ENCODE peak calls at places on chromosomes 3 and 15, in six cellular contexts. Y is stomach; R is naive thymus-derived CD4-positive, alpha-beta T cell; I is ovary; E is OCI-LY7; U is psoas muscle. M is an unnamed sample.
A peak's percentile ranks its signal among the peaks of the same experiment; 100 is the strongest.

GRCh38 chr15:74844319-74845207 is 1.6 kb upstream of the ULK3 start:
- DNase-seq in Y (no peak), R (no peak), I (no peak), E (no peak), U (no peak), M (no peak)

GRCh38 chr15:32041294-32041693 is 11.0 kb downstream of the CHRNA7 start:
- DNase-seq in Y (no peak), R (no peak), I (no peak), E (no peak), U (no peak), M (no peak)

GRCh38 chr3:160448845-160449659 is 534 bp downstream of the TRIM59 start:
- DNase-seq in Y (no peak), R (peak; percentile 5), I (peak; percentile 22), E (peak; percentile 70), U (no peak), M (no peak)

GRCh38 chr3:156787926-156788663 is 38.1 kb upstream of the LEKR1 start:
- DNase-seq in Y (no peak), R (no peak), I (no peak), E (no peak), U (no peak), M (peak; percentile 93)

GRCh38 chr15:96331141-96331941 is 841 bp downstream of the NR2F2 start:
- DNase-seq in Y (no peak), R (no peak), I (peak; percentile 42), E (no peak), U (peak; percentile 74), M (no peak)

GRCh38 chr3:56102034-56102433 is 366.2 kb downstream of the ERC2 start:
- DNase-seq in Y (no peak), R (no peak), I (no peak), E (no peak), U (no peak), M (no peak)

GRCh38 chr3:141814375-141814774 is 51.2 kb downstream of the GRK7 start:
- DNase-seq in Y (no peak), R (no peak), I (no peak), E (no peak), U (no peak), M (no peak)

GRCh38 chr15:65870889-65871533 is 1.7 kb downstream of the RAB11A start:
- DNase-seq in Y (no peak), R (no peak), I (no peak), E (peak; percentile 48), U (no peak), M (no peak)

GRCh38 chr3:159210336-159210735 is 408.5 kb downstream of the MFSD1 start:
- DNase-seq in Y (no peak), R (no peak), I (no peak), E (no peak), U (no peak), M (no peak)

GRCh38 chr15:84929795-84930371 is 45.4 kb downstream of the SLC28A1 start:
- DNase-seq in Y (peak; percentile 86), R (no peak), I (no peak), E (no peak), U (no peak), M (no peak)

GRCh38 chr3:18401298-18401961 is 23.7 kb downstream of the SATB1 start:
- DNase-seq in Y (no peak), R (no peak), I (no peak), E (no peak), U (no peak), M (no peak)

GRCh38 chr15:90264649-90265048 is 823 bp upstream of the NGRN start:
- DNase-seq in Y (peak; percentile 31), R (no peak), I (no peak), E (peak; percentile 11), U (peak; percentile 60), M (no peak)

GRCh38 chr3:157370867-157371266 is 65.8 kb upstream of the PTX3 start:
- DNase-seq in Y (no peak), R (no peak), I (no peak), E (no peak), U (no peak), M (no peak)

DNA sequence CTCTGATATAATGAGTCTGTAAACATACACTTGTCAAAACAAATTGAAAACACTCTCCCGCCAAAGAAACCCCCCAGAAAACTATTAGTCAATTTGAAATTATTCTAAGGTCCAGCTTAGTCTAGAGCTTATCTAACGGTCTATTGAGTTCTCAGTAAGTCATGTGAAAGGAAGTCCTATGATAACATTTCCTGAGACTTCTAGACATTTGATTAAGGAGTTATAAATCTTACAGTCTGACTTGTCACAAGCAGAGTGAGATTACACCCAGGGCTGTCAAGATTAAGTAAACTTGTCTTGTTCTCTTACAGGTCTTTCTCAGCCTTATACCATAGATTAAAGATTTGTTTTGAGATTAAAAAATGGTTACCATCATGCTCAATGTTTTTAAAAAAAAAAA is 356.2 kb downstream of the FOXP1 start:
- DNase-seq in Y (no peak), R (peak; percentile 11), I (no peak), E (no peak), U (no peak), M (no peak)
- H3K4me3 ChIP-seq in Y (no peak overlapping the region), R (peak overlapping the region; percentile 48), I (no peak overlapping the region), E (no peak overlapping the region), U (peak overlapping the region; percentile 43), M (no peak overlapping the region)

DNA sequence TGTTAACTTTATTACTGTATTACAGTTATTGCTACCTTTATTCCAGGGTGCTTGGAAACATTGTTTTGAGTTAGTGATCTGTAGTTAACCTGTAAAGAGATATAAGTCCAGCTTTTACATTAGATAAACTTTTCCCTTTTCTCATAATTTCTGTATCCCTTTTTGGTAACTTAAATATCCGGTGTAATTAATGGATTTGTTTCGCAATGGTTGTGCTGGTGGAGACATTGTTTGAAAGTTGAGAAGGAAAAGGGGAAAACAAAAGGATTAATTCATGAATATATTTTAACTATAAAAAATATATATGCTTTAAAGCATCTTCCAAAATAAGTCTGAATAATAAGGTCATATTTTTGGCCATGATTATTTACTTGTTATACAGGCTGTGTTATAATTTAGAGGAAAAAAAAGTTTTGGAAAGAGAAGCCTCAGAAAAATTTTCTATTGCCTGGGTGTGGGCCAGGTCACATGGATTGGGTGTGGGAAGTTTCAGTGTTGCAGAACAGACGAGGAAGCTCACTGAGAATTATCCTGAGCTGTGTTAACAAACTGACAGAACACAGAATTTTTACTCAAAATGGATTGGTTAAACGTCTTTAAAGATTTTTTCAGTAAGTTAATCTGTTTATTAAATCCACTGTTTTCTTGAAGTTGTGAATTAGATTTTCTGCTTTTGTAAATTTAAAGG is 27.7 kb upstream of the IL20RB start:
- DNase-seq in Y (no peak), R (no peak), I (peak; percentile 70), E (no peak), U (peak; percentile 63), M (no peak)
- H3K4me3 ChIP-seq in Y (peak overlapping the region; percentile 12), R (no peak overlapping the region), I (peak overlapping the region; percentile 16), E (no peak overlapping the region), U (peak overlapping the region; percentile 47), M (no peak overlapping the region)

GRCh38 chr3:165192610-165193192 is 3.5 kb downstream of the SLITRK3 start:
- DNase-seq in Y (no peak), R (no peak), I (no peak), E (no peak), U (no peak), M (no peak)
- H3K4me3 ChIP-seq in Y (peak overlapping the region; percentile 7), R (no peak overlapping the region), I (no peak overlapping the region), E (no peak overlapping the region), U (no peak overlapping the region), M (no peak overlapping the region)

GRCh38 chr15:63221346-63221745 is 31.9 kb downstream of the RAB8B start:
- DNase-seq in Y (no peak), R (no peak), I (peak; percentile 29), E (no peak), U (peak; percentile 62), M (no peak)
- H3K4me3 ChIP-seq in Y (no peak overlapping the region), R (no peak overlapping the region), I (no peak overlapping the region), E (no peak overlapping the region), U (no peak overlapping the region), M (no peak overlapping the region)

GRCh38 chr3:49199244-49199899 is 28.0 kb downstream of the KLHDC8B start:
- DNase-seq in Y (peak; percentile 54), R (no peak), I (peak; percentile 98), E (no peak), U (peak; percentile 99), M (peak; percentile 64)
- H3K4me3 ChIP-seq in Y (peak overlapping the region; percentile 40), R (no peak overlapping the region), I (peak overlapping the region; percentile 46), E (no peak overlapping the region), U (peak overlapping the region; percentile 74), M (peak overlapping the region; percentile 78)

GRCh38 chr15:92159906-92160841 is 233.5 kb upstream of the ST8SIA2 start:
- DNase-seq in Y (no peak), R (no peak), I (no peak), E (no peak), U (no peak), M (no peak)

GRCh38 chr15:92159481-92159880 is 234.2 kb upstream of the ST8SIA2 start:
- DNase-seq in Y (no peak), R (no peak), I (no peak), E (no peak), U (no peak), M (no peak)

GRCh38 chr15:92157666-92158298 is 235.9 kb upstream of the ST8SIA2 start:
- DNase-seq in Y (no peak), R (no peak), I (no peak), E (no peak), U (no peak), M (no peak)

GRCh38 chr15:92155941-92156340 is 237.7 kb upstream of the ST8SIA2 start:
- DNase-seq in Y (no peak), R (no peak), I (no peak), E (no peak), U (no peak), M (no peak)

DNA sequence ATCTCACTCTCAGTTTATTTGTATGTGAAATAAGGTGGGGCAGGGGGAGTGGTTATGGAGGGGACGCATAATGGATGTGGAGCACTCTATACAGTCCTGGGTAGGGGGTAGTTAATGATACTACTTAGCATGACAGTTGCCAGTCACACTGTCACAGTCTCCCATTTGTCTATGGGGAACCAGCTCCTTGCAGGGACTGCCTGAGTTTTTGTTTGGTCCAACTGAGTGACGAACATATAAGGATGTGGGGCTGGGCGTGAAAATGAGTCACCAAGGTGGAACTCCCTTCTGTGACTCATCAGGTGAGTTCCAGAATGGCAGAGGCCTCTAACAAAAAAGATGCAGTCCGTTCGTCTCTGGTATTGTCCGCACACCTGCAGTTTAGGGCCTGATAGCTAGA is 235.3 kb upstream of the ST8SIA2 start:
- DNase-seq in Y (peak; percentile 46), R (no peak), I (no peak), E (no peak), U (no peak), M (no peak)
- H3K4me3 ChIP-seq in Y (no peak overlapping the region), R (no peak overlapping the region), I (no peak overlapping the region), E (no peak overlapping the region), U (no peak overlapping the region), M (no peak overlapping the region)

GRCh38 chr15:38074029-38074428 is 139.6 kb downstream of the TMCO5A start:
- DNase-seq in Y (no peak), R (no peak), I (no peak), E (peak; percentile 18), U (no peak), M (no peak)

GRCh38 chr15:38072507-38073277 is 138.3 kb downstream of the TMCO5A start:
- DNase-seq in Y (peak; percentile 57), R (no peak), I (peak; percentile 67), E (peak; percentile 92), U (peak; percentile 81), M (no peak)

GRCh38 chr15:38072007-38072506 is 137.6 kb downstream of the TMCO5A start:
- DNase-seq in Y (no peak), R (no peak), I (no peak), E (no peak), U (no peak), M (no peak)

GRCh38 chr15:38071211-38071972 is 137.0 kb downstream of the TMCO5A start:
- DNase-seq in Y (peak; percentile 27), R (no peak), I (no peak), E (no peak), U (no peak), M (no peak)

GRCh38 chr15:38073278-38073930 is 139.0 kb downstream of the TMCO5A start:
- DNase-seq in Y (no peak), R (no peak), I (no peak), E (peak; percentile 69), U (no peak), M (no peak)
- H3K4me3 ChIP-seq in Y (peak overlapping the region; percentile 49), R (no peak overlapping the region), I (peak overlapping the region; percentile 51), E (peak overlapping the region; percentile 70), U (peak overlapping the region; percentile 61), M (peak overlapping the region; percentile 56)